ENCODE peak calls at places on chromosomes 6 and 20, in seven cellular contexts. K is kidney epithelial cell, O is heart left ventricle, P is upper lobe of right lung, S is fibroblast of mammary gland, R is stomach, E is brain microvascular endothelial cell. Q is an unnamed sample.
A peak's percentile ranks its signal among the peaks of the same experiment; 100 is the strongest.

GRCh38 chr6:169188051-169188863 is 65.4 kb downstream of the THBS2 start:
- DNase-seq in K (peak; percentile 77), O (no peak), P (no peak), S (peak; percentile 99), R (no peak), E (peak; percentile 88), Q (peak; percentile 87)

GRCh38 chr6:119090256-119090655 is 11.8 kb upstream of the FAM184A start:
- DNase-seq in K (no peak), O (no peak), P (no peak), S (no peak), R (no peak), E (no peak), Q (no peak)

GRCh38 chr20:20367681-20368413 is at the start of gene INSM1:
- DNase-seq in K (no peak), O (no peak), P (no peak), S (no peak), R (no peak), E (no peak), Q (no peak)

GRCh38 chr6:157631388-157631787 is 191.7 kb upstream of the SNX9 start:
- DNase-seq in K (no peak), O (no peak), P (no peak), S (peak; percentile 7), R (no peak), E (no peak), Q (peak; percentile 21)

GRCh38 chr20:63309261-63310071 is 16.5 kb downstream of the COL20A1 start:
- DNase-seq in K (no peak), O (no peak), P (no peak), S (peak; percentile 20), R (peak; percentile 36), E (no peak), Q (peak; percentile 9)

GRCh38 chr20:24917797-24918578 is 31.1 kb upstream of the CST7 start:
- DNase-seq in K (peak; percentile 5), O (peak; percentile 62), P (peak; percentile 83), S (peak; percentile 56), R (peak; percentile 78), E (peak; percentile 61), Q (peak; percentile 65)

GRCh38 chr20:38298768-38299288 is 5.1 kb upstream of the BPI start:
- DNase-seq in K (no peak), O (peak; percentile 78), P (peak; percentile 89), S (peak; percentile 60), R (peak; percentile 48), E (no peak), Q (peak; percentile 69)

GRCh38 chr20:32232487-32232886 is 24.8 kb downstream of the POFUT1 start:
- DNase-seq in K (no peak), O (no peak), P (no peak), S (no peak), R (no peak), E (no peak), Q (no peak)

GRCh38 chr20:20489623-20490341 is 121.9 kb downstream of the INSM1 start:
- DNase-seq in K (no peak), O (no peak), P (no peak), S (no peak), R (no peak), E (no peak), Q (no peak)

GRCh38 chr6:5199203-5200101 is 61.3 kb downstream of the LYRM4 start:
- DNase-seq in K (no peak), O (no peak), P (no peak), S (no peak), R (no peak), E (no peak), Q (no peak)

GRCh38 chr20:58150772-58151171 is 77.7 kb downstream of the ANKRD60 start:
- DNase-seq in K (no peak), O (no peak), P (no peak), S (no peak), R (no peak), E (no peak), Q (no peak)

GRCh38 chr6:101845172-101845571 is 451.7 kb downstream of the GRIK2 start:
- DNase-seq in K (no peak), O (no peak), P (no peak), S (no peak), R (no peak), E (no peak), Q (no peak)

GRCh38 chr6:144377586-144377985 is 92.5 kb downstream of the UTRN start:
- DNase-seq in K (no peak), O (no peak), P (no peak), S (peak; percentile 85), R (no peak), E (peak; percentile 58), Q (peak; percentile 84)

GRCh38 chr6:33604941-33605854 is 15.9 kb upstream of the ITPR3 start:
- DNase-seq in K (no peak), O (no peak), P (no peak), S (peak; percentile 34), R (no peak), E (no peak), Q (peak; percentile 35)

GRCh38 chr20:39349240-39349639 is 387.1 kb downstream of the DHX35 start:
- DNase-seq in K (no peak), O (no peak), P (no peak), S (no peak), R (no peak), E (no peak), Q (no peak)

GRCh38 chr20:60011512-60012507 is 53.6 kb downstream of the CDH26 start:
- DNase-seq in K (no peak), O (no peak), P (no peak), S (no peak), R (no peak), E (no peak), Q (no peak)
- TF ChIP-seq CTCF in K (no peak), O (no peak), P (no peak), S (no peak), R (no peak), E (no peak), Q (no peak)

GRCh38 chr6:75349262-75349984 is 64.8 kb upstream of the TMEM30A start:
- DNase-seq in K (no peak), O (peak; percentile 43), P (peak; percentile 76), S (peak; percentile 21), R (no peak), E (peak; percentile 33), Q (no peak)
- H3K4me3 ChIP-seq in K (peak overlapping the region; percentile 33), O (peak overlapping the region; percentile 33), P (peak overlapping the region; percentile 35), S (peak overlapping the region; percentile 35), R (peak overlapping the region; percentile 38), E (peak overlapping the region; percentile 41), Q (peak overlapping the region; percentile 15)

GRCh38 chr6:10451394-10451793 is 36.5 kb upstream of the TFAP2A start:
- DNase-seq in K (no peak), O (no peak), P (no peak), S (no peak), R (no peak), E (no peak), Q (no peak)
- TF ChIP-seq CTCF in K (no peak), O (no peak), P (no peak), S (no peak), R (no peak), E (peak; percentile 9), Q (no peak)

DNA sequence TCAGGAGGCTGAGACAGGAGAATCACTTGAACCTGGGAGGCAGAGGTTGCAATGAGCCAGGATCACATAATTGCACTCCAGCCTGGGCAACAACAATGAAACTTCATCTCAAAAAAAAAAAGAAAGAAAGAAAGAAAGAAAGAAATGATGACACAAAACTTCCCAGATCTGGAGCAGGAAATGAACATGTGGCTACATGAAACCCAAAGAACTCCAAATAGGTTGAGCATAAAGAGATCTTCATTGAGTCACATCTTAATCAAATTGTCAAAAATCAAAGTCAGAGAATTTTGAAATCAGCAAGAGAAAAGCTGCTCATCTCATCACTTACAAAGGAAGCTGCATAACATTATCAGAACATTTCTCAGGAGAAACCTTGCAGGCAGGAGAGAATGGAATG is 247.0 kb downstream of the IBTK start:
- DNase-seq in K (no peak), O (no peak), P (no peak), S (no peak), R (no peak), E (no peak), Q (no peak)
- H3K4me3 ChIP-seq in K (no peak overlapping the region), O (no peak overlapping the region), P (no peak overlapping the region), S (no peak overlapping the region), R (no peak overlapping the region), E (no peak overlapping the region), Q (no peak overlapping the region)

GRCh38 chr6:97440590-97441176 is 157.7 kb upstream of the MMS22L start:
- DNase-seq in K (no peak), O (no peak), P (no peak), S (peak; percentile 33), R (no peak), E (peak; percentile 42), Q (peak; percentile 22)
- TF ChIP-seq CTCF in K (peak; percentile 54), O (no peak), P (no peak), S (peak; percentile 44), R (no peak), E (peak; percentile 76), Q (peak; percentile 55)

GRCh38 chr6:105138141-105138540 is 41.7 kb downstream of the POPDC3 start:
- DNase-seq in K (no peak), O (no peak), P (no peak), S (no peak), R (no peak), E (no peak), Q (no peak)
- H3K4me3 ChIP-seq in K (no peak overlapping the region), O (peak overlapping the region; percentile 84), P (no peak overlapping the region), S (no peak overlapping the region), R (peak overlapping the region; percentile 67), E (no peak overlapping the region), Q (no peak overlapping the region)

DNA sequence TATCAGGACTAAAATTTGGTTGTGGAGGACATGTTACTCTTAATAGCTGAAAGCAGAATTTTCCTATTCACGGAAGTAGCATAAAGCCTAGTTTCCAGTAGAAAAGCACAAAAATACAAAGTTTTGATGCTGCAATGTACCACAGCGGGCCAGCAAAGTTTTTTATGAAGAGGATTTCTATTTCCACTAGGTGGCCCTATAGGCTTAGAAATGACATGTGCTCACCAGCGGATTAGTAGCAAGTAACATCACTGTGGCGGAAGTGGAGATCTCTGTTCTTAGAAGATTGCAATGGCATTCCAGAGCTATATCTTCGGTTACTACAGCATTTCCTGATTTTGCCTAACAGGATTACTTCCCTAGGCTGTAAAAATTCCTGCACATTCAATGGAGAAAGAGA is 1219.0 kb upstream of the EYS start:
- DNase-seq in K (no peak), O (no peak), P (no peak), S (no peak), R (no peak), E (peak; percentile 4), Q (no peak)
- TF ChIP-seq CTCF in K (no peak), O (no peak), P (no peak), S (no peak), R (no peak), E (no peak), Q (no peak)